ENCODE peak calls at places on chromosomes 16 and 17, in six cellular contexts. G is GM13976, O is NCI-H748 treated with DMSO at 0.1 percent for 48 hours, K is NCI-H460, L is HT1080, M is GM04504. J is an unnamed sample.

GRCh38 chr16:53022374-53022773 is 30.3 kb downstream of the CHD9NB start:
- DNase-seq in G (peak), O (peak), K (peak), L (peak), M (peak), J (peak)

GRCh38 chr17:78873519-78874340 is 29.3 kb downstream of the CEP295NL start:
- DNase-seq in G (no peak), O (no peak), K (no peak), L (peak), M (no peak), J (no peak)

GRCh38 chr17:700504-701094 is 14.0 kb downstream of the VPS53 start:
- DNase-seq in G (peak), O (peak), K (no peak), L (no peak), M (no peak), J (no peak)

GRCh38 chr16:85401917-85402766 is 211.0 kb upstream of the GSE1 start:
- DNase-seq in G (no peak), O (no peak), K (no peak), L (no peak), M (no peak), J (no peak)

GRCh38 chr17:32881054-32881453 is 4.1 kb upstream of the MYO1D start:
- DNase-seq in G (no peak), O (no peak), K (no peak), L (no peak), M (no peak), J (peak)

GRCh38 chr16:10609410-10609774 is 29.0 kb upstream of the EMP2 start:
- DNase-seq in G (no peak), O (no peak), K (no peak), L (peak), M (no peak), J (no peak)

GRCh38 chr16:82585675-82586074 is 41.1 kb upstream of the CDH13 start:
- DNase-seq in G (no peak), O (no peak), K (no peak), L (peak), M (no peak), J (no peak)

GRCh38 chr17:78925662-78926555 is 722 bp upstream of the TIMP2 start:
- DNase-seq in G (no peak), O (no peak), K (no peak), L (no peak), M (peak), J (peak)

GRCh38 chr17:303161-303560 is 49.4 kb downstream of the RPH3AL start:
- DNase-seq in G (no peak), O (no peak), K (no peak), L (no peak), M (no peak), J (no peak)

GRCh38 chr17:37292429-37293139 is 83.2 kb upstream of the C17orf78 start:
- DNase-seq in G (no peak), O (no peak), K (no peak), L (no peak), M (no peak), J (no peak)

GRCh38 chr16:19304670-19305240 is 19.2 kb downstream of the CLEC19A start:
- DNase-seq in G (no peak), O (no peak), K (peak), L (no peak), M (no peak), J (no peak)

GRCh38 chr17:41483991-41484826 is 3.3 kb upstream of the KRT35 start:
- DNase-seq in G (no peak), O (no peak), K (no peak), L (no peak), M (no peak), J (no peak)

GRCh38 chr16:17313085-17313611 is 157.6 kb downstream of the XYLT1 start:
- DNase-seq in G (no peak), O (no peak), K (no peak), L (no peak), M (no peak), J (no peak)

GRCh38 chr17:81566461-81567126 is 14.4 kb upstream of the FAAP100 start:
- DNase-seq in G (no peak), O (no peak), K (peak), L (peak), M (peak), J (no peak)

GRCh38 chr17:40093005-40093579 is 7.3 kb downstream of the NR1D1 start:
- DNase-seq in G (no peak), O (no peak), K (no peak), L (no peak), M (no peak), J (peak)

GRCh38 chr17:67270411-67270810 is 25.4 kb upstream of the HELZ start:
- DNase-seq in G (no peak), O (no peak), K (no peak), L (no peak), M (no peak), J (no peak)

GRCh38 chr17:41812176-41813038 is at the start of gene FKBP10:
- DNase-seq in G (peak), O (peak), K (peak), L (peak), M (peak), J (peak)

J was measured in nephron progenitor cell.